ENCODE peak calls at places on chromosomes 7 and 10, in five cellular contexts. Z, G, T, N and U are unnamed samples.

GRCh38 chr10:110637558-110638053 is 6.5 kb upstream of the RBM20 start:
- DNase-seq in Z (no peak), G (no peak), T (no peak), N (no peak), U (no peak)

GRCh38 chr7:55509322-55509721 is 63.0 kb downstream of the VOPP1 start:
- DNase-seq in Z (peak), G (no peak), T (peak), N (no peak), U (no peak)

GRCh38 chr7:99308461-99309074 is 17.1 kb upstream of the ARPC1A start:
- DNase-seq in Z (no peak), G (no peak), T (no peak), N (no peak), U (no peak)

GRCh38 chr10:23156447-23157150 is 35.5 kb upstream of the PTF1A start:
- DNase-seq in Z (no peak), G (no peak), T (no peak), N (no peak), U (no peak)

GRCh38 chr7:137454169-137455166 is 110.9 kb upstream of the PTN start:
- DNase-seq in Z (peak), G (no peak), T (peak), N (peak), U (no peak)

GRCh38 chr7:37943905-37944736 is 23.7 kb downstream of the EPDR1 start:
- DNase-seq in Z (no peak), G (no peak), T (no peak), N (no peak), U (no peak)

GRCh38 chr10:80966326-80966986 is 428.8 kb downstream of the SH2D4B start:
- DNase-seq in Z (no peak), G (no peak), T (no peak), N (no peak), U (no peak)

GRCh38 chr7:44131173-44132009 is 8.0 kb upstream of the POLD2 start:
- DNase-seq in Z (no peak), G (no peak), T (no peak), N (peak), U (no peak)

GRCh38 chr7:89385414-89385813 is 589.9 kb upstream of the TEX47 start:
- DNase-seq in Z (no peak), G (no peak), T (no peak), N (no peak), U (no peak)

GRCh38 chr7:5692845-5693278 is 88.6 kb downstream of the RNF216 start:
- DNase-seq in Z (peak), G (no peak), T (peak), N (no peak), U (no peak)

GRCh38 chr10:49113741-49114141 is 1.6 kb downstream of the VSTM4 start:
- DNase-seq in Z (no peak), G (no peak), T (no peak), N (no peak), U (no peak)

GRCh38 chr10:82969405-82969804 is 1094.4 kb downstream of the NRG3 start:
- DNase-seq in Z (peak), G (no peak), T (no peak), N (peak), U (no peak)
- TF ChIP-seq CTCF in Z (peak), G (peak), T (peak), N (peak), U (no peak)

DNA sequence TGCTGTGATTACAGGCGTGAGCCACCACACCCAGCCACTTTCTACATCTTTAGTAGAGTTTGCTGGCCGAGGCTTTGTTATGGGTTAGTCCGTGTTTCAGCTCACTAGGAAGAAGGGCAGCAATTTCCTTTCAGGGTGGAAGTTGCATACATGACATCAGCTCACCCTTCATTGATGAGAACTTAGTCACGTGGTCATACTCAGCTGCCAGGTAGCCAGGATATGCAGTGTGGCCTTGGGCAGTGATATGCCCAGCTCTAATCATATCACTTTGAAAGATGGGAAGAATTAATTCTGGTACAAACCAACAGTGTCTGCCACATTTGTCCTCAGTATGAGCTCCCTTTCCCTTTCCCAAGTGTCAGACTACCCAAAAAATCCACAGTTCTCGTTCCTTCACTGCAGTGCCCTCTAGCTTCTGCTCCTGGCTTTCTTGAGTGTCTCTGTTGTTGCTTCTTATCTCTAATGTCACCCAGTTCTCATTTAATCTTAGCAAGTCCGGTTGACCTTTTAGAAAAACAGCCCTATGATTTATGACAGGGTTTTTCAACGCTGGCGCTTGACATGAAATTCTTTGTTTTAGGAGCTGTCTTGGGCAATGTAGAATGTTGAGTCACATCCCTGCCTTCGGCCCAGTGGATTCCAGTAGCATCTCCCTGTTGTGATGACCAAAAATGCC is 108.7 kb upstream of the ITGB1 start:
- DNase-seq in Z (no peak), G (peak), T (no peak), N (peak), U (no peak)
- TF ChIP-seq CTCF in Z (no peak), G (peak), T (peak), N (peak), U (no peak)

DNA sequence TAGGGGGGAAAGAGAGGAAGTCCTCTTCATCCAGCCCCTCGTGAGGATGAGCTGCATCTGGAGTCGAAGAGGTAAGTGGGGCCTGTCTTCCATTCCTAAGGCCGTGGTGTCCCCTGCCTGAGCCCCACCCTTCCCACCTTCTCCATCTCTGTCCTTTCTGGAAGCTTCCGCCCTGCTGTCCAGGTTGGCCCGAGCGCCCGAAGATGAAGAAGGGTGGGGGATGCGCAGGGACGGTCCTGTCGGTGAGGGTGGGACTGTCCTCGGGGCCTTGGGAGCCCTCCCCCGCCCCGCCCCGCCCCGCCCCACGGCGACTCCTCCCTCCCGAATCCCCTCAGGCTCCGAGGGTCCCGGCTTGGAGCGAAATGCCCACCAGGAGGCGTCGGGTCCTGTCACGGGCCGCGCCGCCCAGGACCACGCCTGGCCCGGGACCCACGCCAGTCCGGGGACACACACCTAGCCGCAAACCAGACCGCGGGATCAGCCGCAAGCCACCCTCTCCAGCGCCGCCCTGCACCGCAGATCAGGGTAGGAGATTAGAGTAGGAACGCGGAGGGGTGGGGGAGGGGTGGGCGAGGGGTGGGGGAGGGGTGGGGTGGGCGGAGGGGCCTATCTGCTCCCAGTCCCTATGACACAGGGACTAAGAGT is 15.3 kb downstream of the GPRIN2 start:
- DNase-seq in Z (no peak), G (no peak), T (no peak), N (peak), U (peak)
- TF ChIP-seq CTCF in Z (peak), G (peak), T (peak), N (peak), U (no peak)

GRCh38 chr10:69786791-69787190 is 14.9 kb upstream of the COL13A1 start:
- DNase-seq in Z (peak), G (no peak), T (no peak), N (no peak), U (no peak)
- TF ChIP-seq CTCF in Z (peak), G (peak), T (peak), N (peak), U (no peak)

DNA sequence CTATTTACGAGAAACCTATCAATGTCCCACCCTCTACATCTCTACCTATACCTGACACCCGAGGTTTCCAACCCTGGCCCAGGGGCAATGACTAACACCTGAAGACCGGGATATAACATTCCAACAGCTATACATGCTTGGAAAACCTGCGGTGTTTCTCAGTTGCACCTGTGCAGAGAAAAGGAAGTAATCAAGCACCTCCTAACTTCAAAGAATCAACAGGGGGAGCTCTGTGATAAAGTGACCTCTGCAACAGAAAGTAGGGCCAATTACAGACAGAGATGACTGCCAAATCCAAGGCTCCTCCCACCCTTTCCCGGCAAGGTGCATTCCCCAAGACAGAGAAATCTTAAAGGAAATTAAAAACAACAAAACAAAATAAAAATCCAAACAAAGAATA is 41.3 kb downstream of the CCDC6 start:
- DNase-seq in Z (no peak), G (no peak), T (no peak), N (peak), U (no peak)
- TF ChIP-seq CTCF in Z (peak), G (no peak), T (peak), N (peak), U (peak)

GRCh38 chr7:129376778-129377700 is 57.2 kb upstream of the STRIP2 start:
- DNase-seq in Z (peak), G (no peak), T (no peak), N (no peak), U (no peak)
- TF ChIP-seq CTCF in Z (no peak), G (no peak), T (no peak), N (no peak), U (no peak)

GRCh38 chr10:112454910-112455779 is 8.1 kb downstream of the VTI1A start:
- DNase-seq in Z (no peak), G (no peak), T (no peak), N (no peak), U (no peak)

GRCh38 chr10:112461029-112461887 is 14.2 kb downstream of the VTI1A start:
- DNase-seq in Z (peak), G (no peak), T (peak), N (no peak), U (no peak)

GRCh38 chr10:112456533-112456932 is 9.5 kb downstream of the VTI1A start:
- DNase-seq in Z (no peak), G (no peak), T (no peak), N (no peak), U (no peak)
- TF ChIP-seq CTCF in Z (no peak), G (no peak), T (no peak), N (no peak), U (no peak)